ENCODE peak calls at places on chromosomes 1 and 21, in four cellular contexts. H is DMS153, E is aorta, J is M059J. V is an unnamed sample.

GRCh38 chr1:160837558-160838205 is 25.0 kb downstream of the CD244 start:
- DNase-seq in J (peak), E (peak), H (no peak), V (no peak)

GRCh38 chr21:43825936-43826622 is 36.7 kb downstream of the RRP1 start:
- DNase-seq in E (peak), J (no peak), H (peak), V (no peak)

GRCh38 chr1:51168946-51169345 is 66.9 kb downstream of the C1orf185 start:
- DNase-seq in H (no peak), J (no peak), E (no peak), V (no peak)

GRCh38 chr1:31694910-31695300 is 8.9 kb downstream of the COL16A1 start:
- DNase-seq in E (no peak), J (no peak), H (no peak), V (no peak)

GRCh38 chr1:4652631-4653327 is 1.6 kb upstream of the AJAP1 start:
- DNase-seq in J (peak), E (peak), H (no peak), V (peak)

GRCh38 chr1:215749423-215749822 is 182.3 kb downstream of the KCTD3 start:
- DNase-seq in E (no peak), J (peak), H (no peak), V (no peak)

GRCh38 chr1:174626031-174627020 is 178.6 kb downstream of the GPR52 start:
- DNase-seq in E (no peak), J (peak), H (no peak), V (no peak)

GRCh38 chr1:157198619-157199420 is 60.6 kb upstream of the ETV3 start:
- DNase-seq in H (peak), E (no peak), J (no peak), V (no peak)

GRCh38 chr21:45050361-45050785 is 24.0 kb upstream of the ADARB1 start:
- DNase-seq in H (no peak), E (peak), J (no peak), V (no peak)

GRCh38 chr1:108590947-108591346 is 31.0 kb downstream of the EEIG2 start:
- DNase-seq in J (peak), H (no peak), E (no peak), V (no peak)

GRCh38 chr1:43285269-43285986 is at the start of gene C1orf210:
- DNase-seq in J (no peak), E (peak), H (peak), V (no peak)

GRCh38 chr1:17272641-17273040 is 23.7 kb downstream of the PADI3 start:
- DNase-seq in H (no peak), E (no peak), J (no peak), V (no peak)

GRCh38 chr21:44332965-44333364 is 6.2 kb downstream of the CFAP410 start:
- DNase-seq in H (no peak), E (no peak), J (no peak), V (peak)

GRCh38 chr1:245245021-245245667 is 90.4 kb downstream of the KIF26B start:
- DNase-seq in E (no peak), H (peak), J (no peak), V (no peak)

GRCh38 chr1:233114159-233114558 is 163.7 kb downstream of the NTPCR start:
- DNase-seq in E (no peak), H (no peak), J (peak), V (no peak)

GRCh38 chr1:39902121-39902807 is 547 bp upstream of the MYCL start:
- DNase-seq in E (peak), J (peak), H (peak), V (peak)

GRCh38 chr1:236117710-236118109 is 24.6 kb upstream of the GPR137B start:
- DNase-seq in E (no peak), J (no peak), H (no peak), V (no peak)

GRCh38 chr1:204278973-204279372 is 65.2 kb upstream of the GOLT1A start:
- DNase-seq in E (no peak), J (no peak), H (no peak), V (no peak)

GRCh38 chr1:85275701-85276289 is 637 bp downstream of the BCL10 start:
- DNase-seq in H (no peak), J (no peak), E (no peak), V (no peak)